ENCODE peak calls at places on chromosomes 5 and 9, in eight cellular contexts. Q, U, E, S, A, I, W and H are unnamed samples.

GRCh38 chr5:141876628-141877477 is 1.4 kb downstream of the PCDH1 start:
- DNase-seq in Q (no peak), U (no peak), E (peak; percentile 24), S (no peak), A (no peak), I (no peak), W (no peak), H (no peak)

GRCh38 chr5:136802382-136802781 is 437.0 kb upstream of the TRPC7 start:
- DNase-seq in Q (peak; percentile 5), U (no peak), E (peak; percentile 57), S (no peak), A (no peak), I (peak; percentile 28), W (no peak), H (peak; percentile 37)

GRCh38 chr9:116789097-116789496 is 102.0 kb downstream of the TRIM32 start:
- DNase-seq in Q (no peak), U (no peak), E (no peak), S (no peak), A (no peak), I (no peak), W (no peak), H (no peak)

GRCh38 chr5:54651482-54652076 is 134.0 kb downstream of the SNX18 start:
- DNase-seq in Q (peak; percentile 41), U (peak; percentile 64), E (peak; percentile 97), S (peak; percentile 30), A (no peak), I (no peak), W (peak; percentile 22), H (no peak)

GRCh38 chr5:113606298-113607134 is 93.0 kb downstream of the YTHDC2 start:
- DNase-seq in Q (peak; percentile 56), U (peak; percentile 36), E (peak; percentile 56), S (peak; percentile 81), A (peak; percentile 61), I (peak; percentile 73), W (peak; percentile 5), H (no peak)

GRCh38 chr5:73007051-73007450 is 51.2 kb downstream of the FCHO2 start:
- DNase-seq in Q (no peak), U (no peak), E (no peak), S (no peak), A (no peak), I (no peak), W (no peak), H (no peak)

GRCh38 chr5:159132429-159133040 is 32.8 kb upstream of the EBF1 start:
- DNase-seq in Q (no peak), U (peak; percentile 2), E (no peak), S (no peak), A (no peak), I (no peak), W (no peak), H (no peak)

GRCh38 chr5:143874312-143874711 is 62.4 kb downstream of the HMHB1 start:
- DNase-seq in Q (peak; percentile 16), U (peak; percentile 75), E (no peak), S (peak; percentile 16), A (no peak), I (peak; percentile 52), W (no peak), H (no peak)

GRCh38 chr5:136016945-136017530 is 11.8 kb upstream of the TGFBI start:
- DNase-seq in Q (peak; percentile 74), U (peak; percentile 64), E (peak; percentile 94), S (no peak), A (no peak), I (peak; percentile 99), W (no peak), H (no peak)

GRCh38 chr5:68169898-68170297 is 45.7 kb upstream of the PIK3R1 start:
- DNase-seq in Q (no peak), U (no peak), E (no peak), S (peak; percentile 26), A (no peak), I (no peak), W (no peak), H (no peak)

GRCh38 chr9:2761424-2761823 is 44.1 kb downstream of the KCNV2 start:
- DNase-seq in Q (no peak), U (no peak), E (no peak), S (no peak), A (no peak), I (no peak), W (no peak), H (no peak)

GRCh38 chr9:124347968-124348358 is 67.3 kb downstream of the PSMB7 start:
- DNase-seq in Q (no peak), U (no peak), E (no peak), S (no peak), A (no peak), I (no peak), W (no peak), H (no peak)

GRCh38 chr9:137295313-137296213 is 6.5 kb downstream of the NRARP start:
- DNase-seq in Q (no peak), U (no peak), E (peak; percentile 36), S (peak; percentile 91), A (no peak), I (no peak), W (no peak), H (no peak)

GRCh38 chr5:132506094-132506692 is 15.6 kb upstream of the IRF1 start:
- DNase-seq in Q (peak; percentile 98), U (peak; percentile 91), E (peak; percentile 62), S (peak; percentile 60), A (peak; percentile 41), I (peak; percentile 86), W (no peak), H (peak; percentile 91)

GRCh38 chr5:168680395-168680794 is 101.2 kb upstream of the PANK3 start:
- DNase-seq in Q (no peak), U (no peak), E (no peak), S (no peak), A (no peak), I (no peak), W (no peak), H (no peak)

GRCh38 chr5:33257807-33258491 is 182.8 kb upstream of the TARS1 start:
- DNase-seq in Q (peak; percentile 89), U (peak; percentile 77), E (peak; percentile 67), S (peak; percentile 7), A (no peak), I (peak; percentile 83), W (no peak), H (no peak)

GRCh38 chr5:139639619-139640431 is 8.3 kb upstream of the CXXC5 start:
- DNase-seq in Q (peak; percentile 53), U (no peak), E (peak; percentile 40), S (no peak), A (no peak), I (peak; percentile 51), W (no peak), H (no peak)

GRCh38 chr9:134493471-134494272 is 147.9 kb upstream of the COL5A1 start:
- DNase-seq in Q (no peak), U (no peak), E (no peak), S (no peak), A (no peak), I (no peak), W (no peak), H (no peak)